ENCODE peak calls at places on chromosomes 4 and X, in seven cellular contexts. One of them, this sample, is unnamed.
A peak's percentile ranks its signal among the peaks of the same experiment; 100 is the strongest.

GRCh38 chrX:130874751-130875150 is 28.3 kb downstream of the ENOX2 start:
- DNase-seq in SJSA1: no peak
- DNase-seq in BJ: no peak
- DNase-seq in ascending aorta: no peak
- DNase-seq in pancreas: no peak
- DNase-seq in heart right ventricle: no peak
- DNase-seq in WERI-Rb-1: no peak
- DNase-seq in this sample: no peak

GRCh38 chr4:14247767-14248166 is 620.2 kb upstream of the BOD1L1 start:
- DNase-seq in SJSA1: no peak
- DNase-seq in pancreas: no peak
- DNase-seq in BJ: no peak
- DNase-seq in ascending aorta: no peak
- DNase-seq in heart right ventricle: no peak
- DNase-seq in WERI-Rb-1: no peak
- DNase-seq in this sample: no peak

GRCh38 chrX:13022926-13023325 is 21.5 kb downstream of the FAM9C start:
- DNase-seq in heart right ventricle: no peak
- DNase-seq in SJSA1: no peak
- DNase-seq in ascending aorta: no peak
- DNase-seq in WERI-Rb-1: no peak
- DNase-seq in BJ: no peak
- DNase-seq in pancreas: no peak
- DNase-seq in this sample: no peak

GRCh38 chrX:1535241-1536041 is 1.5 kb downstream of the P2RY8 start:
- DNase-seq in pancreas: no peak
- DNase-seq in ascending aorta: no peak
- DNase-seq in SJSA1: no peak
- DNase-seq in heart right ventricle: no peak
- DNase-seq in WERI-Rb-1: no peak
- DNase-seq in BJ: no peak
- DNase-seq in this sample: no peak

GRCh38 chrX:12770440-12770839 is 20.8 kb upstream of the PRPS2 start:
- DNase-seq in BJ: no peak
- DNase-seq in heart right ventricle: no peak
- DNase-seq in pancreas: no peak
- DNase-seq in SJSA1: no peak
- DNase-seq in ascending aorta: no peak
- DNase-seq in WERI-Rb-1: no peak
- DNase-seq in this sample: peak; percentile 29

GRCh38 chr4:76310683-76311082 is 4.2 kb downstream of the STBD1 start:
- DNase-seq in SJSA1: no peak
- DNase-seq in heart right ventricle: no peak
- DNase-seq in pancreas: no peak
- DNase-seq in ascending aorta: no peak
- DNase-seq in BJ: no peak
- DNase-seq in WERI-Rb-1: peak; percentile 24
- DNase-seq in this sample: no peak

GRCh38 chrX:6456196-6456595 is 78.7 kb downstream of the VCX3A start:
- DNase-seq in SJSA1: no peak
- DNase-seq in ascending aorta: no peak
- DNase-seq in BJ: no peak
- DNase-seq in heart right ventricle: no peak
- DNase-seq in WERI-Rb-1: no peak
- DNase-seq in pancreas: no peak
- DNase-seq in this sample: no peak

GRCh38 chr4:8320386-8320750 is 50.8 kb downstream of the HTRA3 start:
- DNase-seq in WERI-Rb-1: peak; percentile 33
- DNase-seq in BJ: no peak
- DNase-seq in heart right ventricle: peak; percentile 26
- DNase-seq in pancreas: no peak
- DNase-seq in ascending aorta: no peak
- DNase-seq in SJSA1: no peak
- DNase-seq in this sample: no peak

GRCh38 chr4:1798530-1799363 is 5.7 kb downstream of the FGFR3 start:
- DNase-seq in BJ: no peak
- DNase-seq in ascending aorta: no peak
- DNase-seq in pancreas: no peak
- DNase-seq in SJSA1: no peak
- DNase-seq in heart right ventricle: no peak
- DNase-seq in WERI-Rb-1: no peak
- DNase-seq in this sample: no peak

GRCh38 chrX:39891781-39892180 is 206.0 kb downstream of the BCOR start:
- DNase-seq in pancreas: no peak
- DNase-seq in WERI-Rb-1: no peak
- DNase-seq in BJ: no peak
- DNase-seq in ascending aorta: no peak
- DNase-seq in SJSA1: no peak
- DNase-seq in heart right ventricle: no peak
- DNase-seq in this sample: peak; percentile 89

GRCh38 chr4:98627477-98627876 is 30.9 kb downstream of the TSPAN5 start:
- DNase-seq in ascending aorta: no peak
- DNase-seq in heart right ventricle: no peak
- DNase-seq in WERI-Rb-1: no peak
- DNase-seq in pancreas: no peak
- DNase-seq in BJ: no peak
- DNase-seq in SJSA1: no peak
- DNase-seq in this sample: no peak

GRCh38 chr4:153777421-153777820 is 11.5 kb downstream of the SFRP2 start:
- DNase-seq in ascending aorta: no peak
- DNase-seq in WERI-Rb-1: no peak
- DNase-seq in heart right ventricle: no peak
- DNase-seq in pancreas: no peak
- DNase-seq in SJSA1: no peak
- DNase-seq in BJ: no peak
- DNase-seq in this sample: no peak

GRCh38 chrX:140050906-140051305 is 85.6 kb upstream of the CXorf66 start:
- DNase-seq in BJ: no peak
- DNase-seq in heart right ventricle: no peak
- DNase-seq in WERI-Rb-1: no peak
- DNase-seq in ascending aorta: no peak
- DNase-seq in pancreas: no peak
- DNase-seq in SJSA1: no peak
- DNase-seq in this sample: no peak

GRCh38 chr4:41070516-41071281 is 143.6 kb downstream of the APBB2 start:
- DNase-seq in heart right ventricle: no peak
- DNase-seq in pancreas: no peak
- DNase-seq in WERI-Rb-1: no peak
- DNase-seq in BJ: no peak
- DNase-seq in SJSA1: peak; percentile 16
- DNase-seq in ascending aorta: no peak
- DNase-seq in this sample: no peak

GRCh38 chr4:161208564-161208963 is 955.2 kb downstream of the FSTL5 start:
- DNase-seq in SJSA1: no peak
- DNase-seq in WERI-Rb-1: no peak
- DNase-seq in heart right ventricle: no peak
- DNase-seq in pancreas: no peak
- DNase-seq in BJ: no peak
- DNase-seq in ascending aorta: no peak
- DNase-seq in this sample: no peak

GRCh38 chr4:141660880-141661279 is 24.5 kb downstream of the IL15 start:
- DNase-seq in heart right ventricle: no peak
- DNase-seq in pancreas: no peak
- DNase-seq in SJSA1: no peak
- DNase-seq in ascending aorta: no peak
- DNase-seq in WERI-Rb-1: no peak
- DNase-seq in BJ: no peak
- DNase-seq in this sample: no peak

GRCh38 chrX:113929004-113929403 is 654.9 kb upstream of the HTR2C start:
- DNase-seq in WERI-Rb-1: peak; percentile 62
- DNase-seq in BJ: no peak
- DNase-seq in pancreas: no peak
- DNase-seq in SJSA1: no peak
- DNase-seq in heart right ventricle: no peak
- DNase-seq in ascending aorta: no peak
- DNase-seq in this sample: peak; percentile 39

GRCh38 chr4:1318046-1318375 is 28.3 kb downstream of the MAEA start:
- DNase-seq in pancreas: no peak
- DNase-seq in heart right ventricle: no peak
- DNase-seq in ascending aorta: no peak
- DNase-seq in WERI-Rb-1: no peak
- DNase-seq in BJ: no peak
- DNase-seq in SJSA1: no peak
- DNase-seq in this sample: no peak

GRCh38 chrX:70755850-70756249 is 152.7 kb downstream of the TEX11 start:
- DNase-seq in WERI-Rb-1: no peak
- DNase-seq in BJ: no peak
- DNase-seq in SJSA1: no peak
- DNase-seq in ascending aorta: no peak
- DNase-seq in heart right ventricle: no peak
- DNase-seq in pancreas: no peak
- DNase-seq in this sample: no peak

GRCh38 chr4:153759407-153760226 is at the start of gene RNF175:
- DNase-seq in ascending aorta: no peak
- DNase-seq in heart right ventricle: no peak
- DNase-seq in WERI-Rb-1: peak; percentile 61
- DNase-seq in SJSA1: no peak
- DNase-seq in BJ: no peak
- DNase-seq in pancreas: no peak
- DNase-seq in this sample: no peak

GRCh38 chr4:124970011-124970410 is 257.5 kb upstream of the ANKRD50 start:
- DNase-seq in WERI-Rb-1: no peak
- DNase-seq in SJSA1: peak; percentile 52
- DNase-seq in BJ: peak; percentile 44
- DNase-seq in pancreas: no peak
- DNase-seq in ascending aorta: no peak
- DNase-seq in heart right ventricle: no peak
- DNase-seq in this sample: peak; percentile 30

GRCh38 chrX:56978172-56978571 is 17.2 kb downstream of the SPIN3 start:
- DNase-seq in ascending aorta: no peak
- DNase-seq in BJ: no peak
- DNase-seq in SJSA1: peak; percentile 15
- DNase-seq in WERI-Rb-1: peak; percentile 30
- DNase-seq in pancreas: no peak
- DNase-seq in heart right ventricle: peak; percentile 5
- DNase-seq in this sample: peak; percentile 51

GRCh38 chr4:128275351-128275750 is 12.3 kb downstream of the PGRMC2 start:
- DNase-seq in BJ: no peak
- DNase-seq in ascending aorta: no peak
- DNase-seq in pancreas: no peak
- DNase-seq in SJSA1: peak; percentile 52
- DNase-seq in WERI-Rb-1: no peak
- DNase-seq in heart right ventricle: no peak
- DNase-seq in this sample: peak; percentile 53

GRCh38 chr4:80125252-80126177 is 52.5 kb upstream of the ANTXR2 start:
- DNase-seq in BJ: no peak
- DNase-seq in ascending aorta: no peak
- DNase-seq in SJSA1: peak; percentile 43
- DNase-seq in WERI-Rb-1: no peak
- DNase-seq in pancreas: no peak
- DNase-seq in heart right ventricle: no peak
- DNase-seq in this sample: peak; percentile 55

GRCh38 chr4:150875367-150875766 is 139.7 kb downstream of the LRBA start:
- DNase-seq in SJSA1: no peak
- DNase-seq in pancreas: no peak
- DNase-seq in BJ: no peak
- DNase-seq in WERI-Rb-1: no peak
- DNase-seq in heart right ventricle: no peak
- DNase-seq in ascending aorta: no peak
- DNase-seq in this sample: no peak

GRCh38 chr4:138398297-138398696 is 156.1 kb upstream of the SLC7A11 start:
- DNase-seq in pancreas: peak; percentile 74
- DNase-seq in SJSA1: no peak
- DNase-seq in BJ: no peak
- DNase-seq in ascending aorta: no peak
- DNase-seq in WERI-Rb-1: no peak
- DNase-seq in heart right ventricle: no peak
- DNase-seq in this sample: peak; percentile 2

DNA sequence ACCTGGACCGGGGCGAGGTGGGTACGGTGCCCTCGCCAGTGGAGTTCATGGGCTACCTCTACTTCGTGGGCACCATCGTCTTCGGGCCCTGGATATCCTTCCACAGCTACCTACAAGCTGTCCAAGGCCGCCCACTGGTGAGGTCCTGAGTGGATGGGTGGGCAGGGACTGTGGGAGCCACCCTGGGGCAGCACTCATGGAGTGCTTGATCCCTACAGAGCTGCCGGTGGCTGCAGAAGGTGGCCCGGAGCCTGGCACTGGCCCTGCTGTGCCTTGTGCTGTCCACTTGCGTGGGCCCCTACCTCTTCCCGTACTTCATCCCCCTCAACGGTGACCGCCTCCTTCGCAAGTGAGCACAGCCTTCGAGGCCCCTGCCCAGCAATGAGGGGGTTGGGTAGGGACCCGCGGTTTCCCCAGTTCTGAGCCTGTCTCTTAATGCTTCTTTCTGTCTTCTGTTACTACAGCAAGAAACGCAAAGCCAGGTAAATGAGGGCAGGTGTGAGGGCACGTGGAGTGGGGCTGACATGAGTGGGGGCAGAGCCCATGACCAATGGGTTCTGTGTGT is 3.7 kb downstream of the PORCN start:
- DNase-seq in pancreas: no peak
- DNase-seq in heart right ventricle: no peak
- DNase-seq in WERI-Rb-1: no peak
- DNase-seq in SJSA1: no peak
- DNase-seq in ascending aorta: no peak
- DNase-seq in BJ: no peak
- DNase-seq in this sample: no peak
- H3K36me3 ChIP-seq in pancreas: no peaks in the 10 kb centered on the region
- H3K36me3 ChIP-seq in heart right ventricle: no peaks in the 10 kb centered on the region
- H3K36me3 ChIP-seq in WERI-Rb-1: no peaks in the 10 kb centered on the region
- H3K36me3 ChIP-seq in SJSA1: no peaks in the 10 kb centered on the region
- H3K36me3 ChIP-seq in ascending aorta: peaks cover 6% of the 10 kb centered on the region
- H3K36me3 ChIP-seq in BJ: peaks cover 1% of the 10 kb centered on the region
- H3K36me3 ChIP-seq in this sample: peaks cover 8% of the 10 kb centered on the region

GRCh38 chr4:174215936-174216699 is 67.3 kb downstream of the FBXO8 start:
- DNase-seq in WERI-Rb-1: no peak
- DNase-seq in ascending aorta: no peak
- DNase-seq in BJ: no peak
- DNase-seq in SJSA1: no peak
- DNase-seq in heart right ventricle: no peak
- DNase-seq in pancreas: no peak
- DNase-seq in this sample: no peak
- H3K4me3 ChIP-seq in WERI-Rb-1: no peak overlapping the region
- H3K4me3 ChIP-seq in ascending aorta: no peak overlapping the region
- H3K4me3 ChIP-seq in BJ: no peak overlapping the region
- H3K4me3 ChIP-seq in SJSA1: no peak overlapping the region
- H3K4me3 ChIP-seq in heart right ventricle: no peak overlapping the region
- H3K4me3 ChIP-seq in pancreas: no peak overlapping the region
- H3K4me3 ChIP-seq in this sample: no peak overlapping the region

GRCh38 chr4:17599826-17600225 is 14.6 kb upstream of the MED28 start:
- DNase-seq in ascending aorta: no peak
- DNase-seq in heart right ventricle: no peak
- DNase-seq in WERI-Rb-1: no peak
- DNase-seq in BJ: no peak
- DNase-seq in SJSA1: no peak
- DNase-seq in pancreas: no peak
- DNase-seq in this sample: no peak
- H3K36me3 ChIP-seq in ascending aorta: peaks cover 41% of the 10 kb centered on the region
- H3K36me3 ChIP-seq in heart right ventricle: peaks cover 13% of the 10 kb centered on the region
- H3K36me3 ChIP-seq in WERI-Rb-1: peaks cover 47% of the 10 kb centered on the region
- H3K36me3 ChIP-seq in BJ: peaks cover 8% of the 10 kb centered on the region
- H3K36me3 ChIP-seq in SJSA1: peaks cover 5% of the 10 kb centered on the region
- H3K36me3 ChIP-seq in pancreas: peaks cover 17% of the 10 kb centered on the region
- H3K36me3 ChIP-seq in this sample: peaks cover 3% of the 10 kb centered on the region

GRCh38 chr4:185312699-185313098 is 83.0 kb downstream of the LRP2BP start:
- DNase-seq in ascending aorta: no peak
- DNase-seq in BJ: no peak
- DNase-seq in pancreas: no peak
- DNase-seq in WERI-Rb-1: no peak
- DNase-seq in heart right ventricle: no peak
- DNase-seq in SJSA1: no peak
- DNase-seq in this sample: no peak
- H3K4me3 ChIP-seq in ascending aorta: no peak overlapping the region
- H3K4me3 ChIP-seq in BJ: no peak overlapping the region
- H3K4me3 ChIP-seq in pancreas: no peak overlapping the region
- H3K4me3 ChIP-seq in WERI-Rb-1: no peak overlapping the region
- H3K4me3 ChIP-seq in heart right ventricle: no peak overlapping the region
- H3K4me3 ChIP-seq in SJSA1: no peak overlapping the region
- H3K4me3 ChIP-seq in this sample: no peak overlapping the region